ENCODE peak calls at places on chromosomes 16 and 17, in five cellular contexts. A is GM23338, L is A549, D is K562, I is GM12878. O is an unnamed sample.

GRCh38 chr16:60204221-60204620 is 1470.1 kb upstream of the GOT2 start:
- DNase-seq in A (no peak), L (no peak), D (no peak), I (no peak), O (no peak)

GRCh38 chr17:49528966-49529365 is 33.9 kb downstream of the NGFR start:
- DNase-seq in A (no peak), L (no peak), D (no peak), I (no peak), O (no peak)

GRCh38 chr16:88527186-88527936 is 42.8 kb upstream of the ZC3H18 start:
- DNase-seq in A (peak), L (peak), D (peak), I (no peak), O (peak)

GRCh38 chr17:77877674-77878355 is 80.7 kb upstream of the TNRC6C start:
- DNase-seq in A (no peak), L (no peak), D (no peak), I (no peak), O (no peak)

GRCh38 chr17:80959330-80960036 is 32.2 kb upstream of the CHMP6 start:
- DNase-seq in A (no peak), L (no peak), D (no peak), I (no peak), O (no peak)

GRCh38 chr16:84500531-84500930 is 3.9 kb downstream of the MEAK7 start:
- DNase-seq in A (no peak), L (no peak), D (no peak), I (no peak), O (no peak)

GRCh38 chr17:47611372-47612350 is 38.1 kb upstream of the KPNB1 start:
- DNase-seq in A (no peak), L (no peak), D (no peak), I (no peak), O (no peak)

GRCh38 chr16:88923926-88924833 is 52.8 kb downstream of the CBFA2T3 start:
- DNase-seq in A (peak), L (no peak), D (no peak), I (no peak), O (no peak)

GRCh38 chr17:48601528-48602430 is 3.0 kb downstream of the HOXB6 start:
- DNase-seq in A (no peak), L (peak), D (no peak), I (no peak), O (no peak)

GRCh38 chr17:77728022-77728671 is 230.4 kb upstream of the TNRC6C start:
- DNase-seq in A (peak), L (no peak), D (no peak), I (no peak), O (no peak)

DNA sequence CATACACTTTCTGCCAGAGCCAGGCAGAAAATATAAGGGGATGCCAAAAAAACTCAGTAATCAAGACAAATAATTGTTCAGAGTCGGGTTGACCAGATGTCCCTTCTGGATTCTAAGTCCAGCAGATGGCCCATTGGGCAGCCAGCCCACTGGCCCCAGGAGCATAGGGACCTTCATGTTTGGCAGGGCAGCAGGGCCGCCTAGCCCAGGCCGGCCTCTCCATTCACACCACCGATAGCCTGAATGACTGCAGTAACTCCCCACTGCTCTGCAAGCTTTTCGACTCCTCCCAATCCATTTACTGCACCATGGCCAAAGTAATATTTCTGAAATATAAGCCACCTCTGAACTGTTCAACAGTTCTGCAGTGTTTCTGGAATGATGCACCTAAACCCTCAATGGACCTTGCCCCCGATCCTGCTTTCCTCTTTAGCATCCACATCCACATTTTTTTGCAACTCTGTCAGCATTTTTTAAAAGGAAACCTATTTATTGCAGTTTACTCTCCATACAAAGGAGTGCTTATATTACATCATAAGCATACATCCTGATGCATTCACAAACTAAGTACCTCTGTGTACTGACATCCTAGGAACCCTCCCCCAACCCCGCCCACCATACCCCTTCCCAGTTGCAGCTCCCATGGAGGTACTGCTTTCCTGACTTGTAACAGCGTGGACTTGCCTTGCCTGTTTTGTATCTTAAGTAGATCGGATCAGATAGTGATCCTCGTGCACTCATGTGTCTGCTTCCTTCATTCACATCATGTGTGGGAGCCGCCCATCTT is 46.3 kb downstream of the LDHD start:
- DNase-seq in A (no peak), L (no peak), D (no peak), I (no peak), O (no peak)
- TF ChIP-seq REST in A (no peak), L (no peak), D (no peak), I (no peak), O (no peak)

GRCh38 chr17:60506312-60506711 is 19.7 kb downstream of the APPBP2 start:
- DNase-seq in A (no peak), L (no peak), D (peak), I (no peak), O (no peak)
- TF ChIP-seq REST in A (no peak), L (no peak), D (no peak), I (no peak), O (no peak)

GRCh38 chr17:14316131-14316854 is 15.4 kb downstream of the HS3ST3B1 start:
- DNase-seq in A (no peak), L (no peak), D (no peak), I (no peak), O (peak)
- TF ChIP-seq REST in A (no peak), L (no peak), D (no peak), I (no peak), O (no peak)

DNA sequence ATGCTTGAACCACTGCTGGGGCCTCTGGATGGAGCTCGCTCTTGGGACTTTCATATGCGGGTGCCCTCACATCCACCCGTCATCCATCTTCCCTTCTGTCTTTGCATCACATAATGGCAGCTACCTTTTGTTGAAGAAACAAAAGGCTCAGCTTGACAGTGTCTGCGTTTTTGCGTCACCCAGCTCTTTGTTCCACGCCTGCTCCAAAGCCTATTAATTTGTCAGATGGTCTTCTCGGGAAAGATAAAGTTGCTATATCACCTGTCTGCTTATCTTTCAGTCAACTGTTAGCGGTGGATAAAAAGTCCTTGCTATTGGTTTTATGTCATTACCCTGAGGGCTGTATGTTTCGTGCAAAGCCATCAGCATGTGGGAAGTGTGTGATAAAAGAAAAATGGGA is 18.1 kb upstream of the BCO1 start:
- DNase-seq in A (no peak), L (no peak), D (no peak), I (no peak), O (no peak)
- TF ChIP-seq REST in A (no peak), L (no peak), D (no peak), I (no peak), O (no peak)

O was measured in HL-60.